ENCODE peak calls at places on chromosomes 2 and 18, in nine cellular contexts. O, D, M, Z, Q, F, B, J and V are unnamed samples.
A peak's percentile ranks its signal among the peaks of the same experiment; 100 is the strongest.

GRCh38 chr2:127254386-127254981 is 34.4 kb upstream of the CYP27C1 start:
- DNase-seq in B (no peak), Z (no peak), O (peak; percentile 37), F (no peak), M (no peak), J (no peak), Q (no peak), D (no peak), V (peak; percentile 12)

GRCh38 chr18:45248240-45248903 is 366.9 kb upstream of the SLC14A2 start:
- DNase-seq in M (no peak), B (no peak), D (no peak), Q (no peak), Z (no peak), O (no peak), F (no peak), J (no peak), V (no peak)

GRCh38 chr2:239360421-239361310 is 40.2 kb downstream of the HDAC4 start:
- DNase-seq in F (no peak), B (no peak), Q (no peak), O (no peak), Z (no peak), J (no peak), D (no peak), M (no peak), V (no peak)

GRCh38 chr2:72515696-72516095 is 310.1 kb downstream of the EXOC6B start:
- DNase-seq in M (no peak), J (no peak), D (no peak), Z (no peak), F (no peak), Q (no peak), O (no peak), B (no peak), V (no peak)

GRCh38 chr2:53880756-53881155 is 21.0 kb upstream of the GPR75 start:
- DNase-seq in Q (no peak), D (no peak), B (no peak), F (no peak), J (no peak), M (no peak), O (peak; percentile 34), Z (no peak), V (no peak)

GRCh38 chr2:61255580-61256437 is 93.8 kb downstream of the C2orf74 start:
- DNase-seq in F (no peak), D (no peak), O (peak; percentile 53), Z (no peak), M (no peak), J (no peak), Q (peak; percentile 61), B (no peak), V (no peak)

GRCh38 chr2:144261336-144261735 is 258.6 kb downstream of the ZEB2 start:
- DNase-seq in Z (no peak), D (no peak), J (no peak), M (no peak), F (no peak), B (no peak), Q (no peak), O (peak; percentile 7), V (no peak)

GRCh38 chr2:20471902-20472559 is 25.2 kb downstream of the RHOB start:
- DNase-seq in M (no peak), B (no peak), O (no peak), Q (no peak), F (no peak), J (no peak), D (no peak), Z (no peak), V (no peak)

GRCh38 chr2:108278631-108279030 is 10.1 kb upstream of the SULT1C2 start:
- DNase-seq in O (no peak), F (no peak), B (no peak), Q (no peak), D (no peak), J (no peak), Z (no peak), M (no peak), V (no peak)

GRCh38 chr2:85435986-85436835 is 17.7 kb downstream of the SH2D6 start:
- DNase-seq in J (no peak), O (no peak), D (no peak), Z (no peak), F (no peak), B (no peak), M (no peak), Q (no peak), V (no peak)

GRCh38 chr2:100273387-100273786 is 48.9 kb downstream of the LONRF2 start:
- DNase-seq in Q (no peak), B (no peak), D (no peak), M (no peak), J (no peak), Z (no peak), O (no peak), F (no peak), V (no peak)

GRCh38 chr2:150487537-150488429 is at the start of gene RND3:
- DNase-seq in O (peak; percentile 92), F (no peak), M (peak; percentile 91), B (peak; percentile 79), Z (no peak), Q (peak; percentile 89), J (no peak), D (peak; percentile 55), V (peak; percentile 97)

GRCh38 chr2:173436088-173436487 is 81.4 kb downstream of the CDCA7 start:
- DNase-seq in Q (no peak), O (no peak), J (no peak), D (no peak), Z (no peak), M (no peak), B (no peak), F (no peak), V (no peak)

GRCh38 chr2:84283496-84283895 is 175.6 kb downstream of the SUCLG1 start:
- DNase-seq in M (peak; percentile 12), B (no peak), D (no peak), F (no peak), J (no peak), Z (no peak), Q (no peak), O (no peak), V (no peak)

GRCh38 chr18:10188971-10189810 is 265.2 kb upstream of the APCDD1 start:
- DNase-seq in M (no peak), J (no peak), D (no peak), O (no peak), Q (no peak), Z (no peak), F (no peak), B (no peak), V (no peak)